ENCODE peak calls at places on chromosomes 12 and 14, in ten cellular contexts. E is islet precursor cell; W is anterior cingulate cortex; H is activated naive CD8-positive, alpha-beta T cell treated with anti-CD3 and anti-CD28 coated beads, Interleukin-2, amount 50 U/mL, for 16 hours; I is chondrocyte; F is Right ventricle myocardium superior; B is psoas muscle; J is lung; O is brain microvascular endothelial cell; A is HFFc6. M is an unnamed sample.

GRCh38 chr14:85214471-85214870 is 315.5 kb upstream of the FLRT2 start:
- DNase-seq in E (no peak), W (no peak), H (no peak), I (no peak), F (no peak), B (no peak), J (no peak), O (peak), A (peak), M (no peak)

GRCh38 chr12:7221486-7221885 is 32.0 kb downstream of the PEX5 start:
- DNase-seq in E (no peak), W (no peak), H (no peak), I (no peak), F (no peak), B (no peak), J (no peak), O (no peak), A (no peak), M (no peak)

GRCh38 chr12:44876554-44877275 is 600 bp upstream of the NELL2 start:
- DNase-seq in E (peak), W (peak), H (peak), I (peak), F (peak), B (peak), J (peak), O (no peak), A (no peak), M (peak)

GRCh38 chr12:7498832-7499231 is 4.7 kb downstream of the CD163 start:
- DNase-seq in E (no peak), W (no peak), H (no peak), I (no peak), F (no peak), B (no peak), J (no peak), O (peak), A (peak), M (no peak)

GRCh38 chr14:83164591-83164990 is 1630.9 kb upstream of the SEL1L start:
- DNase-seq in E (no peak), W (no peak), H (no peak), I (no peak), F (no peak), B (no peak), J (no peak), O (no peak), A (no peak), M (no peak)

GRCh38 chr12:30700216-30700900 is 4.7 kb upstream of the IPO8 start:
- DNase-seq in E (no peak), W (no peak), H (no peak), I (no peak), F (no peak), B (no peak), J (no peak), O (no peak), A (no peak), M (no peak)

GRCh38 chr12:79378496-79378895 is 312.3 kb downstream of the PAWR start:
- DNase-seq in E (no peak), W (no peak), H (no peak), I (no peak), F (no peak), B (no peak), J (no peak), O (no peak), A (peak), M (no peak)

GRCh38 chr12:27652174-27652763 is 44.0 kb upstream of the REP15 start:
- DNase-seq in E (peak), W (no peak), H (peak), I (no peak), F (no peak), B (no peak), J (peak), O (peak), A (peak), M (no peak)

GRCh38 chr14:24115451-24116110 is 832 bp upstream of the NRL start:
- DNase-seq in E (no peak), W (no peak), H (no peak), I (no peak), F (no peak), B (no peak), J (no peak), O (no peak), A (no peak), M (no peak)

GRCh38 chr14:98136019-98136418 is 1136.0 kb downstream of the BCL11B start:
- DNase-seq in E (no peak), W (no peak), H (no peak), I (no peak), F (no peak), B (no peak), J (no peak), O (no peak), A (no peak), M (peak)

GRCh38 chr14:23443881-23444280 is 8.4 kb upstream of the MYH7 start:
- DNase-seq in E (peak), W (no peak), H (no peak), I (no peak), F (no peak), B (no peak), J (no peak), O (no peak), A (no peak), M (no peak)

GRCh38 chr14:89973234-89973823 is 17.6 kb downstream of the TDP1 start:
- DNase-seq in E (peak), W (peak), H (no peak), I (no peak), F (peak), B (peak), J (peak), O (peak), A (peak), M (peak)

GRCh38 chr14:92529895-92530294 is 16.3 kb downstream of the RIN3 start:
- DNase-seq in E (no peak), W (no peak), H (no peak), I (no peak), F (no peak), B (no peak), J (no peak), O (no peak), A (no peak), M (no peak)

M was measured in naive thymus-derived CD4-positive, alpha-beta T cell.